ENCODE peak calls at places on chromosomes 12 and 14, in five cellular contexts. J, N, T, R and O are unnamed samples.

GRCh38 chr14:50038398-50039119 is 77.8 kb downstream of the VCPKMT start:
- DNase-seq in J (peak; percentile 87), N (no peak), T (no peak), R (no peak), O (no peak)

GRCh38 chr12:14656846-14657245 is 39.6 kb downstream of the GUCY2C start:
- DNase-seq in J (no peak), N (no peak), T (no peak), R (no peak), O (no peak)

GRCh38 chr12:5588231-5588995 is 156.5 kb downstream of the NTF3 start:
- DNase-seq in J (peak; percentile 80), N (no peak), T (no peak), R (no peak), O (no peak)

GRCh38 chr14:49880267-49881064 is 12.4 kb upstream of the ARF6 start:
- DNase-seq in J (peak; percentile 77), N (no peak), T (no peak), R (no peak), O (no peak)

GRCh38 chr12:1517007-1517406 is 77.4 kb downstream of the FBXL14 start:
- DNase-seq in J (peak; percentile 54), N (no peak), T (no peak), R (no peak), O (no peak)

GRCh38 chr14:54730156-54730961 is 163.4 kb downstream of the SAMD4A start:
- DNase-seq in J (peak; percentile 87), N (no peak), T (no peak), R (no peak), O (no peak)

GRCh38 chr12:52566847-52567291 is 6.8 kb downstream of the KRT74 start:
- DNase-seq in J (no peak), N (no peak), T (peak; percentile 85), R (no peak), O (no peak)

GRCh38 chr12:46617167-46617566 is 208.6 kb downstream of the SLC38A4 start:
- DNase-seq in J (peak; percentile 80), N (peak; percentile 14), T (no peak), R (no peak), O (no peak)

GRCh38 chr12:62654558-62655241 is 188.1 kb downstream of the MON2 start:
- DNase-seq in J (no peak), N (no peak), T (no peak), R (no peak), O (no peak)

GRCh38 chr14:61178226-61179060 is 102.7 kb downstream of the TMEM30B start:
- DNase-seq in J (peak; percentile 98), N (no peak), T (no peak), R (peak; percentile 83), O (no peak)

GRCh38 chr14:71725802-71726638 is 206.2 kb upstream of the RGS6 start:
- DNase-seq in J (peak; percentile 90), N (no peak), T (no peak), R (no peak), O (no peak)

GRCh38 chr12:1630081-1630826 is 1.2 kb downstream of the WNT5B start:
- DNase-seq in J (peak; percentile 48), N (peak; percentile 60), T (no peak), R (no peak), O (no peak)

GRCh38 chr14:100616854-100617714 is 29.9 kb upstream of the BEGAIN start:
- DNase-seq in J (no peak), N (no peak), T (peak; percentile 33), R (no peak), O (no peak)

GRCh38 chr12:43835264-43835655 is 621 bp upstream of the TMEM117 start:
- DNase-seq in J (peak; percentile 34), N (no peak), T (no peak), R (no peak), O (no peak)

GRCh38 chr12:109678732-109679131 is 34.9 kb upstream of the FAM222A start:
- DNase-seq in J (no peak), N (no peak), T (no peak), R (no peak), O (no peak)

GRCh38 chr14:104458845-104459244 is 120.7 kb upstream of the C14orf180 start:
- DNase-seq in J (no peak), N (no peak), T (no peak), R (no peak), O (no peak)

GRCh38 chr12:107512391-107512790 is 173.2 kb upstream of the PWP1 start:
- DNase-seq in J (no peak), N (no peak), T (no peak), R (no peak), O (no peak)

GRCh38 chr14:52318829-52319604 is 4.9 kb downstream of the PTGER2 start:
- DNase-seq in J (no peak), N (no peak), T (no peak), R (no peak), O (no peak)
- H3K4me3 ChIP-seq in J (no peak overlapping the region), N (no peak overlapping the region), T (peak overlapping the region; percentile 25), R (no peak overlapping the region), O (no peak overlapping the region)

GRCh38 chr14:58625438-58625837 is 12.3 kb upstream of the DACT1 start:
- DNase-seq in J (no peak), N (no peak), T (no peak), R (no peak), O (no peak)
- H3K36me3 ChIP-seq in J (no peaks in the 10 kb centered on the region), N (no peaks in the 10 kb centered on the region), T (no peaks in the 10 kb centered on the region), R (no peaks in the 10 kb centered on the region), O (no peaks in the 10 kb centered on the region)

GRCh38 chr14:96796851-96797187 is 363 bp upstream of the VRK1 start:
- DNase-seq in J (no peak), N (no peak), T (no peak), R (no peak), O (no peak)
- H3K4me3 ChIP-seq in J (peak overlapping the region; percentile 48), N (no peak overlapping the region), T (peak overlapping the region; percentile 1), R (no peak overlapping the region), O (no peak overlapping the region)

DNA sequence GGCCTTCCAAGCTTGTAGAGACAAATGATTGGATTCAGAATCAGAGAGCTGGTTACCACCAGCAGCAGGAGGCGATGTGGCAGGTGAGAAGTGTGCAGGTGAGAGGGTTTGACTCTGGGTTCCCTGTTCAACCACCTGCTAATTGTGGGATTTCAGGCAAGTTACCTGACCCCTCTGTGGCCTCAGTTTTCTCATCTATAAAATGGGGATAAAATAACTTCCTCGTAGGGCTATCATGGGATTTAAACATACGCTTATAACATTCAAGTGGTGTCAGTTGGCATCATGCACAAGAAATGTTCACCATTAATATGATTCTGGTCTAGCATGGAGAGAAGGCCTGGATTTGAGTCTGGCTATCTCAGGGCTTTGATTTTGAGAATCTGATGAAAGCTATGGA is 143.8 kb upstream of the MYL2 start:
- DNase-seq in J (no peak), N (no peak), T (no peak), R (no peak), O (no peak)
- H3K36me3 ChIP-seq in J (no peaks in the 10 kb centered on the region), N (no peaks in the 10 kb centered on the region), T (no peaks in the 10 kb centered on the region), R (no peaks in the 10 kb centered on the region), O (no peaks in the 10 kb centered on the region)

GRCh38 chr12:94101902-94102660 is 46.3 kb upstream of the PLXNC1 start:
- DNase-seq in J (peak; percentile 84), N (peak; percentile 88), T (peak; percentile 76), R (peak; percentile 87), O (peak; percentile 49)
- H3K4me3 ChIP-seq in J (peak overlapping the region; percentile 90), N (peak overlapping the region; percentile 40), T (peak overlapping the region; percentile 57), R (peak overlapping the region; percentile 43), O (peak overlapping the region; percentile 59)

GRCh38 chr14:95522556-95522955 is 6.1 kb upstream of the SYNE3 start:
- DNase-seq in J (no peak), N (no peak), T (no peak), R (no peak), O (no peak)
- H3K36me3 ChIP-seq in J (no peaks in the 10 kb centered on the region), N (no peaks in the 10 kb centered on the region), T (no peaks in the 10 kb centered on the region), R (no peaks in the 10 kb centered on the region), O (no peaks in the 10 kb centered on the region)

DNA sequence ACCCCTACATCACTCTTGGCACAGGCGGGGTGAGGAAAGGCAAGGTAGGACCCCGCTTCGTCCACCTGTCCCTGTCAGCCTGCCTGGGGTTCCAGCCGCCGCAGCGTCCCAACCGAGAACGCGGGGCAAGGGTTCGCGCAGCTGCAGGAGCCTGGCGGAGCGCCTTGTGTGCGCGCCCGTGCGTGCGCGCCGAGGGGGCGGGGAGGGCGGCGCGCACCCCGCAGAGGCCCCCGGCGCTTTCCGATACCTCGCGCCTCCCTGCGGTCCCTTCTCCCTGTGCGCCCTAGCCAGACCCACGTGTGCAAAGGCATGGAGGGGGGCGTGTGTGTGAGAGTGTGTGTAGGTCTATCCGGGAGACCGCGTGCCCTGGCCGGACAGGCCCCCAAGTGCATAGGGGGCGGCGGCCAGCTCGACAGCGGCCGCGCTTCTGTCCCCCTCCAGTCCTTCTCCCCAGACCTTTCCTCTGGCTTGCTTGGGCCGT is 122.4 kb downstream of the TSPAN9 start:
- DNase-seq in J (peak; percentile 74), N (peak; percentile 22), T (no peak), R (no peak), O (no peak)
- H3K4me3 ChIP-seq in J (peak overlapping the region; percentile 78), N (no peak overlapping the region), T (no peak overlapping the region), R (no peak overlapping the region), O (peak overlapping the region; percentile 35)

DNA sequence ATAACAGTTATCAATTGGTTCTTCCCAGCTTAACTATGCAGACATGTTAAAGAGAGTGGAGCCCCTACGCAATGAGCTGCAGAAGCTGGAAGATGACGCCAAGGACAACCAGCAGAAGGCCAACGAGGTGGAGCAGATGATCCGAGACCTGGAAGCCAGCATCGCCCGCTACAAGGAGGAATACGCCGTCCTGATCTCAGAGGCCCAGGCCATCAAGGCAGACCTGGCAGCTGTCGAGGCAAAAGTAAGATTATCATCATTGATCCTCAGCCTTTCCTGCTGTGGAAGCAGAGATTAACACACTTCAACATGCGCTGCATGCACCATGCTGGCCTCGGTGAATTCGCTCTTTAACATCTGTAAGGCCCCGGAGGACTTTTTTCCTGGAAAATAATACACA is 53.6 kb downstream of the HSP90AA1 start:
- DNase-seq in J (no peak), N (no peak), T (no peak), R (no peak), O (no peak)
- H3K36me3 ChIP-seq in J (peaks cover 97% of the 10 kb centered on the region), N (peaks cover 15% of the 10 kb centered on the region), T (peaks cover 80% of the 10 kb centered on the region), R (peaks cover 76% of the 10 kb centered on the region), O (peaks cover 64% of the 10 kb centered on the region)